ENCODE peak calls at places on chromosomes 12 and 14, in six cellular contexts. D, N, W, Z, R and F are unnamed samples.

GRCh38 chr14:64447890-64448667 is 17.2 kb upstream of the AKAP5 start:
- DNase-seq in Z (peak), D (no peak), R (no peak), N (no peak), W (no peak), F (no peak)

GRCh38 chr12:22287776-22288621 is 46.5 kb downstream of the ST8SIA1 start:
- DNase-seq in N (no peak), R (no peak), Z (peak), D (peak), W (peak), F (no peak)

GRCh38 chr12:101459642-101460346 is 15.3 kb upstream of the SPIC start:
- DNase-seq in W (peak), D (no peak), R (no peak), Z (peak), N (peak), F (peak)

GRCh38 chr12:107081778-107082177 is 11.6 kb downstream of the CRY1 start:
- DNase-seq in D (no peak), R (no peak), Z (no peak), N (no peak), W (no peak), F (no peak)

GRCh38 chr12:20434993-20435392 is 66.7 kb downstream of the PDE3A start:
- DNase-seq in Z (peak), N (no peak), D (peak), W (peak), R (no peak), F (no peak)

GRCh38 chr14:96090441-96091148 is 51.4 kb downstream of the C14orf132 start:
- DNase-seq in Z (peak), W (peak), R (peak), N (no peak), D (peak), F (peak)

GRCh38 chr14:22291406-22291805 is 297.6 kb downstream of the DAD1 start:
- DNase-seq in N (peak), D (no peak), Z (peak), R (no peak), W (peak), F (no peak)

GRCh38 chr12:1732914-1733313 is 42.0 kb downstream of the ADIPOR2 start:
- DNase-seq in Z (no peak), W (no peak), D (peak), N (no peak), R (no peak), F (no peak)

GRCh38 chr12:131830335-131831020 is 2.3 kb downstream of the MMP17 start:
- DNase-seq in R (peak), Z (peak), D (peak), N (peak), W (peak), F (peak)

GRCh38 chr12:111093428-111094142 is 173.2 kb upstream of the MYL2 start:
- DNase-seq in N (no peak), D (no peak), R (no peak), Z (no peak), W (no peak), F (no peak)

DNA sequence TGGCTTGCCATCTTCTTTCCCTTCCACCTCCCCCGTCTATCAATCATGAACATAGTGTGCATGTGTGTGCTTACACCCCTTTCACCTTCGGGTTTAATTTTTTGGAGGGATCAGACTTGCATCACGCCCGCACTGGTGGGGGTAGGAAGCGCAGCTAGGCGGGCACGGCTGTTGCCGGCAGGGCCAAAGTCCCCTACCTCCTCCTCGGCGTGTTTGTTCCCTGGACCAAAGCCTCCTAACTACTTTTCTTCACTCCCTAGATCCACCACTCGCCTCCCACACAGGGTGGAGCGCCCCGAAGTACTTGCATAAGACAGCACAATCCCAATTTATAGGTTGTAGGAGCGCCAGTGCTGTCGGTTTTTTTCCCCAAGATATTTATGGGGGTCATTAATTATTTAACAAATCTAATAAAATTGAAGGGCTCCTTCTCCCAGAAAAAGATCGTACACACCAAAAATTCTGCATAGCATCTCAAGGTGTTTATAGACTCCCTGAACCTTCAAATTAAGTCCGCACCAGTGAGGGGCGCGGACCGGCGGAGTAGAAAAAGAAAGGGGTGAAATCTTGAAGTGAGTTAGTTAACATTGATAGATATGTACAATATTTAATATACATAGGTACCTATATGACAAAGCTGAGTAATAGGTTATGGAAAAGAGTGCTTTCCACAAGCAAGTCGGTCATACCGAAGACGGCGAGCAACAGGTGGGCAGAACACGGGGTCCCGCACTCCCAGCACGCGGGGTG is 714 bp downstream of the PKP2 start:
- DNase-seq in D (no peak), R (no peak), W (no peak), N (peak), Z (no peak), F (no peak)
- TF ChIP-seq CTCF in D (no peak), R (no peak), W (no peak), N (peak), Z (peak), F (peak)

GRCh38 chr14:80212025-80212402 is 710 bp upstream of the DIO2 start:
- DNase-seq in D (peak), W (peak), N (no peak), Z (peak), R (no peak), F (peak)

GRCh38 chr14:80211143-80212024 is at the start of gene DIO2:
- DNase-seq in Z (peak), W (peak), N (no peak), D (peak), R (no peak), F (peak)

GRCh38 chr14:80215756-80216581 is 4.7 kb upstream of the DIO2 start:
- DNase-seq in D (peak), W (peak), Z (peak), N (peak), R (no peak), F (no peak)

GRCh38 chr14:80215081-80215480 is 3.8 kb upstream of the DIO2 start:
- DNase-seq in W (no peak), R (no peak), D (no peak), N (peak), Z (peak), F (no peak)

GRCh38 chr14:80213602-80214001 is 2.3 kb upstream of the DIO2 start:
- DNase-seq in W (peak), D (peak), R (peak), N (peak), Z (peak), F (peak)
- TF ChIP-seq CTCF in W (peak), D (peak), R (peak), N (peak), Z (peak), F (peak)

DNA sequence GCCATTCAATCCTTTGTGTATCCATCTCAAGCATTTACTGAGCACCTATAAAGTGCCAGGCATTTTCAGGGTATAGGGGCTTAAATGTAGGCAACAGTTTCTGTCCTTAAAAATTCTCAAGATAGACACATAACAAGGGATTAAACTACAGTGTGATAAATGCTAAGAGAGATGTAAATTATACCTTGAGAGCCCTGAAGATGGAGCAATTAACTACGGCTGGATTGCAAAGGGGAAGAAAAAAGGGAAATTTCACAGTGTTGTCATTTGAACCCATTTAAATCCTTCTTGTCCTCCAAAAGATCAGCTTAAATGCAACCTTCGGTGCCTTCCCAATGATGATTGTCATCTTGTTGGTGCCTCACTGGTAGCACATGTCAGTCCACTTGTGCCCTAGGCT is 11.5 kb upstream of the IL26 start:
- DNase-seq in R (no peak), Z (peak), D (peak), W (no peak), N (no peak), F (no peak)
- TF ChIP-seq CTCF in R (peak), Z (peak), D (no peak), W (peak), N (peak), F (no peak)

GRCh38 chr12:127711108-127711507 is 555.9 kb upstream of the TMEM132C start:
- DNase-seq in Z (no peak), N (no peak), W (no peak), D (no peak), R (no peak), F (no peak)
- TF ChIP-seq CTCF in Z (no peak), N (peak), W (peak), D (no peak), R (peak), F (peak)

GRCh38 chr14:66039495-66039894 is 446.7 kb upstream of the CCDC196 start:
- DNase-seq in Z (no peak), R (no peak), N (no peak), W (no peak), D (no peak), F (no peak)

GRCh38 chr14:66036598-66036997 is 449.6 kb upstream of the CCDC196 start:
- DNase-seq in N (no peak), Z (no peak), D (no peak), W (no peak), R (no peak), F (no peak)

GRCh38 chr14:66043921-66044320 is 442.2 kb upstream of the CCDC196 start:
- DNase-seq in W (no peak), D (peak), N (no peak), R (no peak), Z (no peak), F (no peak)

GRCh38 chr14:66037361-66037760 is 448.8 kb upstream of the CCDC196 start:
- DNase-seq in W (no peak), R (no peak), Z (no peak), D (no peak), N (no peak), F (no peak)

DNA sequence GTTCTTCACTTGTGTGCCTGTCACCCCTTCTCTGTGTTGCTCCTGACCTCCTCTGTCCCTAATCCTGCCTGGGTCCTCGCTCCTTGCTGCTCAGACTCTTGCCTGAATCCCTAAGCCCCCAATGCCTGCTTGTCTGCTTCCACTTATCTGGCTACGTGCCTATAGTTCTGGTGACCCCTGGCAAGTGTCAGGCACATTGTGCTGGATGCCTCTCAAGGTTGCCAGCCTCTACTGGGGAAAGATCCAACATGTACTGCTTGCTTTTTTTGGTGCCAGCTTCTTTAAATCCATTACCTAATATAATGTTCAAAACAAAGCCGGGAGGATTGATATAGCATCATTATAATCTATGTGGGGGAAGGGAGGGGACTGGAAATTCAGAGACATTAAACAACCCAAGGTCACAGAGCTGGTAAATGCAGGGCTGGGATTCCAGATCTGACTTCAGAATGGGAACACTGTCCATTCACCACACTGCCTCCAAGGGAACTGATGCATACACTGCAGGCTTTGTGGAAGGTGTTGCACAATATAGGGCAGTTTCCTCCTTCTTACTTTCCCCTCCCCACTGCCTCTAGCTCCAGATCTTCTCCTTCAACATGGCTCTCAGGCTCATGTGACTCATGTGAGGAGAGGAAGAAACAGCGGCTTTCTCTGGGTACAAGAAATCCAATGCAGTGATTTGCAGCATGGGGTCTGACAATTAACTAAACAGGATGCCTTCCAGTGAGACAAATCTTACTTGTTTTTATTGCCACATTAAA is 447.8 kb upstream of the CCDC196 start:
- DNase-seq in D (peak), R (no peak), W (peak), N (peak), Z (peak), F (peak)
- TF ChIP-seq CTCF in D (peak), R (no peak), W (no peak), N (no peak), Z (peak), F (no peak)